ENCODE peak calls at places on chromosomes 5 and 9, in five cellular contexts. H is IMR-90, Z is HCT116, N is A549, T is cardiac fibroblast. D is an unnamed sample.

GRCh38 chr5:157665467-157666085 is 5.8 kb upstream of the C5orf52 start:
- DNase-seq in H (peak; percentile 89), Z (peak; percentile 18), N (peak; percentile 62), T (peak; percentile 82), D (no peak)

GRCh38 chr9:89421595-89421994 is 76.3 kb downstream of the SEMA4D start:
- DNase-seq in H (peak; percentile 77), Z (no peak), N (no peak), T (no peak), D (no peak)

GRCh38 chr5:109191153-109191558 is 218.6 kb downstream of the PJA2 start:
- DNase-seq in H (peak; percentile 64), Z (peak; percentile 64), N (peak; percentile 34), T (peak; percentile 71), D (no peak)

GRCh38 chr5:15326471-15326870 is 173.5 kb upstream of the FBXL7 start:
- DNase-seq in H (no peak), Z (no peak), N (no peak), T (no peak), D (no peak)

GRCh38 chr9:24434183-24434582 is 111.5 kb downstream of the IZUMO3 start:
- DNase-seq in H (no peak), Z (no peak), N (no peak), T (no peak), D (no peak)

GRCh38 chr9:107487521-107488399 is 1.8 kb downstream of the KLF4 start:
- DNase-seq in H (no peak), Z (no peak), N (peak; percentile 69), T (peak; percentile 73), D (no peak)

GRCh38 chr5:96807099-96807654 is 568 bp downstream of the ERAP1 start:
- DNase-seq in H (peak; percentile 53), Z (no peak), N (peak; percentile 70), T (peak; percentile 74), D (no peak)

GRCh38 chr9:89022071-89022721 is 30.9 kb downstream of the S1PR3 start:
- DNase-seq in H (peak; percentile 26), Z (no peak), N (no peak), T (peak; percentile 88), D (peak; percentile 96)

GRCh38 chr5:90434116-90434714 is 24.7 kb upstream of the CETN3 start:
- DNase-seq in H (peak; percentile 45), Z (peak; percentile 31), N (peak; percentile 57), T (peak; percentile 62), D (no peak)

GRCh38 chr9:134350416-134350994 is 24.2 kb downstream of the RXRA start:
- DNase-seq in H (no peak), Z (no peak), N (no peak), T (no peak), D (no peak)

GRCh38 chr5:132258102-132259060 is 885 bp downstream of the PDLIM4 start:
- DNase-seq in H (peak; percentile 61), Z (no peak), N (no peak), T (no peak), D (no peak)
- H3K4me3 ChIP-seq in H (peak overlapping the region; percentile 92), Z (no peak overlapping the region), N (no peak overlapping the region), T (peak overlapping the region; percentile 66), D (no peak overlapping the region)

DNA sequence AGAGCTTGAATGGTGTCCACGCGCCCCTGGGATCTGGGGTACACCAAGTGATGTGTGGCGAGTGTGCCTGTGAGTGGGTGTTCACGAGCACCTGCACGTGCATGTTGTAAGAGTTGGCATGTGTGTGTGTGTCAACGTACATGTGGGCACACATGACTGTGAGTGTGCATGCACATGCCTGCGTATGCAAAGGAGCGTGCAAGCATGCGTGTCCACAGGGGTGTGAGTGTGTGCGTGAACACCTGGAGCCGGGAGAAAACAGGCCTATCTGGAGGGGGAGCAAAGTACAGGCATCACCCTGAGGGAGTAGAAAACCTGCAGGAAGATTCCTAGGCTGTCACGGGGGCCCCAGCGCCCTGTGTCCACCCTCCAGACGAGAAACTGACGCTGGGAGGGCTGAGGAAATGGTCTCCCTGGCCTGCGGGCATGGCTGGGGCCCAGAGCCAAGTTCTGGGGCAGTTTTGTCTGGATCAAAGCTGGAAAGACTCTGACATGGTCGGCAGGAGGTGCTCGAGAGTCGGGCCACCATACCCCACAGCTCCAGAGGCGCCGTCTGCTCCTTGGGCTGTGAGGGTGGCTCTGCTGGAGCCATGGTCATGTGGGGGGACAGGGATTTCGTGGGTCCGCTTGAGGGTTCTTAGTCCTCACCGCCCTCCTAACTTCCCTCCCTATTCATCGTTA is 31.8 kb downstream of the PTGES start:
- DNase-seq in H (no peak), Z (no peak), N (peak; percentile 36), T (no peak), D (no peak)
- TF ChIP-seq CTCF in H (no peak), Z (no peak), N (peak; percentile 14), T (no peak), D (peak; percentile 21)

GRCh38 chr9:124780060-124780756 is 3.3 kb downstream of the OLFML2A start:
- DNase-seq in H (no peak), Z (no peak), N (no peak), T (no peak), D (no peak)

GRCh38 chr9:124778575-124779367 is 1.8 kb downstream of the OLFML2A start:
- DNase-seq in H (no peak), Z (no peak), N (no peak), T (no peak), D (no peak)

GRCh38 chr9:124776952-124777645 is at the start of gene OLFML2A:
- DNase-seq in H (no peak), Z (no peak), N (peak; percentile 41), T (no peak), D (no peak)

GRCh38 chr9:124780757-124781151 is 3.8 kb downstream of the OLFML2A start:
- DNase-seq in H (no peak), Z (no peak), N (no peak), T (no peak), D (no peak)

DNA sequence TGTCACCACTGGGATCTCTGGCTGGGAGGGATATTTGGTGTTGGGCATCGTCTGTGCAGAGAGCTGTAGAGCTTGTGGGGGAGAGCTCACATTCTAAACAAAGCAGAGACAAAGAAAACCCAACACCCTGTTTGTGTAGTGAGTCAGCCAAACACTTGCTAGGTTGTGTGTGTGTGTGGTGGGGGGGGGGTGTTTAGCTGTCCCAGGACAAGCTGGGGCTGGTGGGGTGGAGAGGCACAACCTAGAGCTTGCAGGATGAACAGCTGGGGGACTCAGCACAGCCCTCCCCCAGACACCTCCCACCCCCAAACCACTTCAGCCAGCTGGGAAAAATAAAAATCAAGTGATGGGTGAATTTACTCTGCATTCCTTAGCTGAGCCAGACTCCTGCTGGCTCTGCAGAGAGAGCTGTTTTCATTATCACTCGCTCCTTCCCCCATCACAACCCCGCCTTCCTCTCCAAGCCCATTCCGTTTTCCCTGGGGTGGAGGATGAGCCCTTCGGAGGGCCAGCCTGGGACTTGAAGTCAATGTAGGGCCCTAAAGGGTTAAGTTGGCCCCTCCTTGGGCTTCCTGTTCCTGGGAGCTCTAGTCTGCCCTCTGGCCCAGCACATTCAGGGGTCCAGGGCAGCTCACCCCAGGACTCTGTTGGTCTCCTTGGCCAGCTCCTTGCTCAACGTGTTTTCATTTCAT is 2.6 kb downstream of the OLFML2A start:
- DNase-seq in H (peak; percentile 98), Z (no peak), N (peak; percentile 88), T (peak; percentile 83), D (no peak)
- H3K4me3 ChIP-seq in H (no peak overlapping the region), Z (no peak overlapping the region), N (peak overlapping the region; percentile 4), T (no peak overlapping the region), D (no peak overlapping the region)

DNA sequence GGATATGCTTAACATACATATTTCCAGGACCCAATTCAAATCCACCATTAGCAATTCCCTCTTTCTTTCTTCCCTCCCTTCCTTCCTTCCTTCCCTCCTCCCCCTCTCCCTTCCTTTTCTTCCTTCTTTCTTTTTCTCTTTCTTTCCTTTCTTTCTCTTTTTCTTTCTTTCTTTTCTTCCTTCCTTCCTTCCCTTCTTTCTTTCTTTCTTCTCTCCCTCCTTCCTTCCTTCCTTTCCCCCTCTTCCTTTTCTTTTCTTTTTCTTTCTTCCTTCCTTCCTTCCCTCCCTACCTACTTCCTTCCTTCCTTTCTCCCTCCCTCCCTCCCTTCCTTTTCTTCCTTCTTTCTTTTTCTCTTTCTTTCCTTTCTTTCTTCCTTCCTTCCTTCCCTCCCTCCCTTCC is 332.0 kb downstream of the TMEM161B start:
- DNase-seq in H (no peak), Z (no peak), N (no peak), T (no peak), D (no peak)
- TF ChIP-seq CTCF in H (no peak), Z (no peak), N (no peak), T (no peak), D (no peak)

GRCh38 chr5:345404-346195 is 24.1 kb downstream of the AHRR start:
- DNase-seq in H (no peak), Z (no peak), N (no peak), T (no peak), D (no peak)

GRCh38 chr5:342501-343460 is 21.3 kb downstream of the AHRR start:
- DNase-seq in H (no peak), Z (no peak), N (no peak), T (no peak), D (no peak)

GRCh38 chr5:344668-345067 is 23.2 kb downstream of the AHRR start:
- DNase-seq in H (no peak), Z (no peak), N (no peak), T (no peak), D (no peak)

GRCh38 chr5:346229-346935 is 24.9 kb downstream of the AHRR start:
- DNase-seq in H (no peak), Z (no peak), N (no peak), T (no peak), D (no peak)

DNA sequence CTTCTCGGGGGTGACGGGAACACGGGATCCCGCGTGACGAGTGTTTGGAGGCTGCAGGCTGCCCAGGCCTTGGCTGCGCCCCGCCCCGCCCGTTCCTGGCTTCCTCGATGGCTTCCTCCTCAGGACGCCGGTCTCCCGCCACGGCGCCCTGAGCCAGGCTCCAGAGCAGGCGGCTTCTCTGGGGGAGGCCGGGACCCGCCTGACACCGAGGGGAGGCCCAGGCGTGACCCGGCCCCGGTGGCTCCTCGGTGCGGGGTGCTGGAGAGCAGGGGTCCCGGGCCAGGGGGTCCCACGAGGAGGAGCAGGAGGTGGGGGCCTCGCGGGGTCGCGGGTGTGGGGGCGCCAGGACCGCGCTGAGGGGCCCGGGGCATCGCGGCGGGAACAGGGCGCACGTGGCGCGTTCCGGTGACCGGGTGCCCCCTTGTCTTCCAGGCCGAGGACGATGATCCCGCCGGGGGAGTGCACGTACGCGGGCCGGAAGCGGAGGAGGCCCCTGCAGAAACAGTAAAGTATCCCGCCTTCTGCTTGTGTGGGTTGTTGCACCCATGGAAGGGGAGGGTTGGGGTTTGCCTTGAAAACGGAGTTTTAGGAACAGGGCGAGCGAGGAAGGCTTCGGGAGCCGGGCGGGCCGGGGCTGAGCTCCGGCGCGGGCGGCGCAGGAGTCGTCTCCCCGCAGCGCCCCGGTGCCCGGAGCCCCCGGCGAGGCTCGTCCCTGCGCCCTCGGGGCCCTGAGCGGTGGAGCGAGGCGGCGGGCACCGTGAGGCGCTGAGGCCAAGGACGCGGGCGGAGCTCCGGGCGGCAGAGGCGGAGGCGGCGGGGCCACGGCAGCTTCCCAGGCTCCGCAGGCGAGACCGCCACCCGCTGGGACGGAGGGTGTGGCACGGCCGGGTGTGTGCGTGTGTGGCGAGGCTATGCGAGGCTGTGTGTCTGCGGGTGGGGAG is 22.2 kb downstream of the AHRR start:
- DNase-seq in H (peak; percentile 73), Z (peak; percentile 29), N (peak; percentile 62), T (peak; percentile 68), D (no peak)
- H3K4me3 ChIP-seq in H (peak overlapping the region; percentile 31), Z (peak overlapping the region; percentile 59), N (peak overlapping the region; percentile 57), T (peak overlapping the region; percentile 43), D (no peak overlapping the region)

D was measured in LNCaP clone FGC.